ENCODE peak calls at places on chromosomes 6 and 20, in four cellular contexts. E is K562, I is WTC11, N is GM12878. F is an unnamed sample.

GRCh38 chr20:22572491-22572890 is 11.9 kb downstream of the FOXA2 start:
- DNase-seq in E (no peak), I (no peak), N (no peak), F (no peak)

GRCh38 chr6:25590986-25591385 is 61.0 kb upstream of the SCGN start:
- DNase-seq in E (no peak), I (no peak), N (no peak), F (no peak)

GRCh38 chr6:109478222-109478805 is 4.7 kb downstream of the ZBTB24 start:
- DNase-seq in E (no peak), I (no peak), N (no peak), F (no peak)

GRCh38 chr6:40293824-40294188 is 293.4 kb downstream of the LRFN2 start:
- DNase-seq in E (no peak), I (peak), N (no peak), F (no peak)

GRCh38 chr20:20271277-20271676 is 96.6 kb upstream of the INSM1 start:
- DNase-seq in E (no peak), I (no peak), N (no peak), F (no peak)

GRCh38 chr20:54172856-54173652 is 732 bp downstream of the CYP24A1 start:
- DNase-seq in E (no peak), I (peak), N (no peak), F (no peak)

GRCh38 chr6:155142902-155143609 is 120.8 kb upstream of the CLDN20 start:
- DNase-seq in E (no peak), I (no peak), N (no peak), F (no peak)

GRCh38 chr20:35630636-35631035 is 15.0 kb downstream of the SPAG4 start:
- DNase-seq in E (no peak), I (no peak), N (no peak), F (no peak)

GRCh38 chr6:42813074-42813645 is 31.3 kb downstream of the BICRAL start:
- DNase-seq in E (no peak), I (no peak), N (no peak), F (no peak)

GRCh38 chr20:63953764-63954429 is 2.3 kb downstream of the UCKL1 start:
- DNase-seq in E (no peak), I (no peak), N (no peak), F (no peak)

GRCh38 chr6:151784441-151785214 is 22.9 kb upstream of the ESR1 start:
- DNase-seq in E (no peak), I (no peak), N (no peak), F (no peak)

GRCh38 chr6:83708970-83709747 is at the start of gene SNAP91:
- DNase-seq in E (no peak), I (peak), N (no peak), F (no peak)

GRCh38 chr6:1797801-1798200 is 188.1 kb downstream of the FOXC1 start:
- DNase-seq in E (no peak), I (no peak), N (no peak), F (peak)

GRCh38 chr6:36691612-36692011 is 6.0 kb upstream of the RAB44 start:
- DNase-seq in E (no peak), I (no peak), N (no peak), F (no peak)

GRCh38 chr6:84249724-84250123 is 22.3 kb upstream of the CEP162 start:
- DNase-seq in E (no peak), I (no peak), N (no peak), F (no peak)

GRCh38 chr6:2716926-2717700 is 33.6 kb downstream of the MYLK4 start:
- DNase-seq in E (no peak), I (no peak), N (no peak), F (no peak)

GRCh38 chr6:114343782-114344144 is 940 bp upstream of the HS3ST5 start:
- DNase-seq in E (no peak), I (no peak), N (no peak), F (no peak)

GRCh38 chr6:7200598-7201443 is 93.1 kb downstream of the RREB1 start:
- DNase-seq in E (peak), I (no peak), N (no peak), F (peak)

GRCh38 chr6:157762636-157763035 is 60.4 kb upstream of the SNX9 start:
- DNase-seq in E (peak), I (no peak), N (no peak), F (peak)

GRCh38 chr6:29917843-29918242 is 24.5 kb upstream of the HLA-A start:
- DNase-seq in E (peak), I (no peak), N (no peak), F (no peak)

GRCh38 chr20:46174469-46175126 is 56.5 kb downstream of the CD40 start:
- DNase-seq in E (peak), I (peak), N (no peak), F (peak)

GRCh38 chr6:24125980-24126379 is at the start of gene NRSN1:
- DNase-seq in E (peak), I (peak), N (no peak), F (peak)

GRCh38 chr6:17536586-17536985 is 63.5 kb upstream of the FAM8A1 start:
- DNase-seq in E (no peak), I (no peak), N (no peak), F (no peak)

GRCh38 chr6:166365806-166366205 is 16.9 kb downstream of the MPC1 start:
- DNase-seq in E (no peak), I (no peak), N (no peak), F (no peak)

GRCh38 chr20:39897058-39897457 is 792.0 kb downstream of the MAFB start:
- DNase-seq in E (no peak), I (no peak), N (no peak), F (no peak)

GRCh38 chr6:137234505-137234863 is 15.3 kb upstream of the IFNGR1 start:
- DNase-seq in E (no peak), I (no peak), N (no peak), F (no peak)

GRCh38 chr6:54958446-54958845 is 111.9 kb downstream of the FAM83B start:
- DNase-seq in E (no peak), I (no peak), N (no peak), F (no peak)

GRCh38 chr6:133179483-133179882 is 61.7 kb upstream of the EYA4 start:
- DNase-seq in E (no peak), I (no peak), N (no peak), F (no peak)

GRCh38 chr20:56409521-56409920 is 2.5 kb upstream of the CASS4 start:
- DNase-seq in E (no peak), I (no peak), N (no peak), F (no peak)

GRCh38 chr20:34075647-34076046 is 36.4 kb downstream of the EIF2S2 start:
- DNase-seq in E (no peak), I (peak), N (no peak), F (no peak)

GRCh38 chr6:169451065-169451840 is 197.6 kb upstream of the THBS2 start:
- DNase-seq in E (peak), I (no peak), N (no peak), F (no peak)

GRCh38 chr6:129578315-129578714 is 131.7 kb downstream of the ARHGAP18 start:
- DNase-seq in E (peak), I (no peak), N (no peak), F (no peak)

GRCh38 chr6:132234356-132234755 is 166.9 kb downstream of the MOXD1 start:
- DNase-seq in E (no peak), I (no peak), N (no peak), F (no peak)

GRCh38 chr6:84870693-84871092 is 106.3 kb upstream of the TBX18 start:
- DNase-seq in E (no peak), I (no peak), N (no peak), F (no peak)

GRCh38 chr20:24951536-24952047 is 2.5 kb downstream of the CST7 start:
- DNase-seq in E (no peak), I (no peak), N (no peak), F (no peak)

GRCh38 chr20:24950128-24950835 is 1.2 kb downstream of the CST7 start:
- DNase-seq in E (no peak), I (no peak), N (no peak), F (no peak)

GRCh38 chr20:24952376-24953203 is 3.5 kb downstream of the CST7 start:
- DNase-seq in E (no peak), I (no peak), N (no peak), F (no peak)

GRCh38 chr20:24949756-24950127 is 673 bp downstream of the CST7 start:
- DNase-seq in E (peak), I (no peak), N (no peak), F (no peak)

GRCh38 chr20:24950836-24951525 is 1.9 kb downstream of the CST7 start:
- DNase-seq in E (no peak), I (no peak), N (no peak), F (no peak)
- TF ChIP-seq NR2C2 in E (no peak), I (no peak), N (no peak), F (no peak)

GRCh38 chr20:3326779-3327521 is 80.5 kb downstream of the DNAAF9 start:
- DNase-seq in E (no peak), I (no peak), N (no peak), F (no peak)
- TF ChIP-seq NR2C2 in E (no peak), I (no peak), N (no peak), F (no peak)

GRCh38 chr20:31721408-31722332 is 998 bp downstream of the BCL2L1 start:
- DNase-seq in E (peak), I (peak), N (no peak), F (no peak)
- TF ChIP-seq NR2C2 in E (no peak), I (no peak), N (no peak), F (no peak)

GRCh38 chr20:51978081-51978501 is 175.8 kb upstream of the SALL4 start:
- DNase-seq in E (no peak), I (no peak), N (no peak), F (no peak)
- TF ChIP-seq NR2C2 in E (no peak), I (no peak), N (no peak), F (no peak)

GRCh38 chr6:5438882-5439584 is 177.7 kb downstream of the FARS2 start:
- DNase-seq in E (no peak), I (no peak), N (no peak), F (no peak)
- TF ChIP-seq NR2C2 in E (no peak), I (no peak), N (no peak), F (no peak)